ENCODE peak calls at places on chromosomes 5 and 9, in seven cellular contexts. One of them, this sample, is unnamed.

GRCh38 chr9:79583957-79584654 is 12.3 kb downstream of the TLE4 start:
- DNase-seq in uterus: no peak
- DNase-seq in pancreas: no peak
- DNase-seq in endodermal cell: peak
- DNase-seq in AG10803: no peak
- DNase-seq in tibial artery: no peak
- DNase-seq in HFFc6: no peak
- DNase-seq in this sample: no peak

GRCh38 chr5:174722500-174722899 is 1.9 kb upstream of the MSX2 start:
- DNase-seq in tibial artery: no peak
- DNase-seq in uterus: no peak
- DNase-seq in HFFc6: no peak
- DNase-seq in pancreas: no peak
- DNase-seq in AG10803: no peak
- DNase-seq in endodermal cell: no peak
- DNase-seq in this sample: no peak

GRCh38 chr5:14401639-14402038 is 180.0 kb upstream of the OTULINL start:
- DNase-seq in HFFc6: no peak
- DNase-seq in endodermal cell: no peak
- DNase-seq in tibial artery: no peak
- DNase-seq in AG10803: no peak
- DNase-seq in pancreas: no peak
- DNase-seq in uterus: no peak
- DNase-seq in this sample: no peak

GRCh38 chr9:75588808-75589207 is 301.7 kb upstream of the PCSK5 start:
- DNase-seq in uterus: no peak
- DNase-seq in tibial artery: no peak
- DNase-seq in HFFc6: no peak
- DNase-seq in AG10803: no peak
- DNase-seq in pancreas: no peak
- DNase-seq in endodermal cell: no peak
- DNase-seq in this sample: no peak

GRCh38 chr9:128683340-128684064 is 5.5 kb upstream of the SET start:
- DNase-seq in tibial artery: no peak
- DNase-seq in uterus: peak
- DNase-seq in pancreas: peak
- DNase-seq in AG10803: peak
- DNase-seq in endodermal cell: peak
- DNase-seq in HFFc6: no peak
- DNase-seq in this sample: no peak

GRCh38 chr5:78243639-78244038 is 50.9 kb downstream of the AP3B1 start:
- DNase-seq in endodermal cell: no peak
- DNase-seq in uterus: no peak
- DNase-seq in HFFc6: peak
- DNase-seq in pancreas: no peak
- DNase-seq in AG10803: peak
- DNase-seq in tibial artery: no peak
- DNase-seq in this sample: no peak

GRCh38 chr9:92635760-92636159 is 34.2 kb downstream of the IPPK start:
- DNase-seq in tibial artery: peak
- DNase-seq in endodermal cell: peak
- DNase-seq in pancreas: no peak
- DNase-seq in AG10803: no peak
- DNase-seq in HFFc6: no peak
- DNase-seq in uterus: peak
- DNase-seq in this sample: no peak

GRCh38 chr9:134303601-134304000 is 22.7 kb upstream of the RXRA start:
- DNase-seq in endodermal cell: no peak
- DNase-seq in HFFc6: no peak
- DNase-seq in uterus: no peak
- DNase-seq in tibial artery: peak
- DNase-seq in pancreas: no peak
- DNase-seq in AG10803: no peak
- DNase-seq in this sample: no peak

GRCh38 chr5:10633271-10634049 is 69.6 kb downstream of the ANKRD33B start:
- DNase-seq in tibial artery: no peak
- DNase-seq in pancreas: no peak
- DNase-seq in uterus: no peak
- DNase-seq in endodermal cell: no peak
- DNase-seq in AG10803: no peak
- DNase-seq in HFFc6: no peak
- DNase-seq in this sample: no peak

GRCh38 chr5:15243301-15244020 is 256.5 kb upstream of the FBXL7 start:
- DNase-seq in AG10803: peak
- DNase-seq in tibial artery: no peak
- DNase-seq in uterus: no peak
- DNase-seq in endodermal cell: no peak
- DNase-seq in HFFc6: no peak
- DNase-seq in pancreas: no peak
- DNase-seq in this sample: no peak

GRCh38 chr5:85049020-85049419 is 664.3 kb upstream of the EDIL3 start:
- DNase-seq in AG10803: peak
- DNase-seq in pancreas: no peak
- DNase-seq in uterus: no peak
- DNase-seq in tibial artery: no peak
- DNase-seq in HFFc6: no peak
- DNase-seq in endodermal cell: peak
- DNase-seq in this sample: no peak

GRCh38 chr5:2153350-2153749 is 270.6 kb upstream of the IRX4 start:
- DNase-seq in uterus: no peak
- DNase-seq in HFFc6: no peak
- DNase-seq in endodermal cell: no peak
- DNase-seq in AG10803: no peak
- DNase-seq in tibial artery: no peak
- DNase-seq in pancreas: no peak
- DNase-seq in this sample: no peak

DNA sequence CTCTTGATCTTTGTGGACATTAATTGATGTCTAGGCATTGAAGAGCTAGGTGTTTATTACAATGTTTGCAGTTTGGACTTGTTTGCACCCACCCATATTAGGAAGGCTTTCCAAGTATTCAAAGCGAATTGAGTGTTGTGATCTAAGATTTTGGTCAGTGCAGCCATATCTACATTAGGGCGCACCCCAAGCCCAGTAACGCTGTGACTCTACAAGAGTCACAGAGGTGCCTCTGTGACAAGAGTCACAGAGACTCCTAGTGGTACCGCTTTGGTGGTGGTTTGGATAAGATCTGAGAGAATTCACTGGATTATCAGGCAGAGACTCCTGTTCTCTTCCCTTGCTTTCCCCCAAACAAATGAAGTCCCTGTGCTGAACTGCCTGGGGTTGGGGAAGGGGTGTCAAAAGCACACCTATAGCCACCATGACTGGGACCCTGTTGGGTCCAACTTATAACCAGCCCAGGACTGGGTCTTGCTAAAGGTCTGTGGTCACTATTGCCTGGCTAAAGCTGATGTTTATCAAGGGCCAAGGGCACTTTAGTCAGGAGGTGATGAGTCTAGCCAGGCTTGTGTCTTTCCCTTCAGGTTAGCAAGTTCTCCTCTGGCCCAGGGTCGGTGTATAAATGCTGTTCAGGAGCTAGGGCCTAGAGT is 114.1 kb upstream of the RIOK2 start:
- DNase-seq in uterus: no peak
- DNase-seq in endodermal cell: peak
- DNase-seq in tibial artery: no peak
- DNase-seq in AG10803: peak
- DNase-seq in HFFc6: peak
- DNase-seq in pancreas: no peak
- DNase-seq in this sample: no peak
- TF ChIP-seq CTCF in uterus: no peak
- TF ChIP-seq CTCF in endodermal cell: peak
- TF ChIP-seq CTCF in tibial artery: peak
- TF ChIP-seq CTCF in AG10803: peak
- TF ChIP-seq CTCF in HFFc6: peak
- TF ChIP-seq CTCF in pancreas: no peak
- TF ChIP-seq CTCF in this sample: no peak

GRCh38 chr9:126338945-126339344 is 12.3 kb downstream of the MVB12B start:
- DNase-seq in pancreas: no peak
- DNase-seq in uterus: no peak
- DNase-seq in HFFc6: no peak
- DNase-seq in endodermal cell: no peak
- DNase-seq in AG10803: no peak
- DNase-seq in tibial artery: no peak
- DNase-seq in this sample: no peak
- TF ChIP-seq CTCF in pancreas: no peak
- TF ChIP-seq CTCF in uterus: no peak
- TF ChIP-seq CTCF in HFFc6: no peak
- TF ChIP-seq CTCF in endodermal cell: no peak
- TF ChIP-seq CTCF in AG10803: no peak
- TF ChIP-seq CTCF in tibial artery: no peak
- TF ChIP-seq CTCF in this sample: no peak

GRCh38 chr9:104177003-104177611 is 83.0 kb downstream of the SMC2 start:
- DNase-seq in pancreas: no peak
- DNase-seq in tibial artery: no peak
- DNase-seq in HFFc6: no peak
- DNase-seq in uterus: no peak
- DNase-seq in AG10803: peak
- DNase-seq in endodermal cell: no peak
- DNase-seq in this sample: no peak
- TF ChIP-seq CTCF in pancreas: peak
- TF ChIP-seq CTCF in tibial artery: peak
- TF ChIP-seq CTCF in HFFc6: peak
- TF ChIP-seq CTCF in uterus: no peak
- TF ChIP-seq CTCF in AG10803: peak
- TF ChIP-seq CTCF in endodermal cell: peak
- TF ChIP-seq CTCF in this sample: peak

DNA sequence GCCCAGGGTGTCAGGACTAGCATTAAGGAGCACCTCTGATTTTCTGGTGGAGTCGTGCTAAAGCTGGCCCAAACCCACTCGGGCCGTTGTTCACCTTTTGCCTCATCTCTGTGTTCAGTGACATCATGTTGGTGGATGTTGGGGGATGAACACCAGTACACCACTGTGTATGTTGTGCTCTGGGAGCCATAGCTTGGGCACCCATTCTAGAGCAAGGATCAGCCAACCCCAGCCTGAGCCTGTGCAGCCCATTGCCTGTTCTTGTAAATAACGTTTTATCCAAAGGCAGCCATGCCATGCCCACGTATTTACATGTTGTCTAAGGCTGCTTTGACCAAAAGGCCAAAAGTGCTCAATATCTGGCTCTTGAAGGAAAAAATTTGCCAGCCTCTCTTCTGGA is 245.6 kb downstream of the FANCC start:
- DNase-seq in uterus: no peak
- DNase-seq in HFFc6: no peak
- DNase-seq in AG10803: no peak
- DNase-seq in tibial artery: no peak
- DNase-seq in pancreas: no peak
- DNase-seq in endodermal cell: no peak
- DNase-seq in this sample: no peak
- TF ChIP-seq CTCF in uterus: no peak
- TF ChIP-seq CTCF in HFFc6: no peak
- TF ChIP-seq CTCF in AG10803: no peak
- TF ChIP-seq CTCF in tibial artery: no peak
- TF ChIP-seq CTCF in pancreas: no peak
- TF ChIP-seq CTCF in endodermal cell: no peak
- TF ChIP-seq CTCF in this sample: no peak

GRCh38 chr5:40511801-40512200 is 167.9 kb upstream of the PTGER4 start:
- DNase-seq in uterus: no peak
- DNase-seq in endodermal cell: no peak
- DNase-seq in tibial artery: no peak
- DNase-seq in pancreas: no peak
- DNase-seq in HFFc6: no peak
- DNase-seq in AG10803: no peak
- DNase-seq in this sample: no peak
- TF ChIP-seq CTCF in uterus: no peak
- TF ChIP-seq CTCF in endodermal cell: no peak
- TF ChIP-seq CTCF in tibial artery: no peak
- TF ChIP-seq CTCF in pancreas: no peak
- TF ChIP-seq CTCF in HFFc6: no peak
- TF ChIP-seq CTCF in AG10803: no peak
- TF ChIP-seq CTCF in this sample: no peak

DNA sequence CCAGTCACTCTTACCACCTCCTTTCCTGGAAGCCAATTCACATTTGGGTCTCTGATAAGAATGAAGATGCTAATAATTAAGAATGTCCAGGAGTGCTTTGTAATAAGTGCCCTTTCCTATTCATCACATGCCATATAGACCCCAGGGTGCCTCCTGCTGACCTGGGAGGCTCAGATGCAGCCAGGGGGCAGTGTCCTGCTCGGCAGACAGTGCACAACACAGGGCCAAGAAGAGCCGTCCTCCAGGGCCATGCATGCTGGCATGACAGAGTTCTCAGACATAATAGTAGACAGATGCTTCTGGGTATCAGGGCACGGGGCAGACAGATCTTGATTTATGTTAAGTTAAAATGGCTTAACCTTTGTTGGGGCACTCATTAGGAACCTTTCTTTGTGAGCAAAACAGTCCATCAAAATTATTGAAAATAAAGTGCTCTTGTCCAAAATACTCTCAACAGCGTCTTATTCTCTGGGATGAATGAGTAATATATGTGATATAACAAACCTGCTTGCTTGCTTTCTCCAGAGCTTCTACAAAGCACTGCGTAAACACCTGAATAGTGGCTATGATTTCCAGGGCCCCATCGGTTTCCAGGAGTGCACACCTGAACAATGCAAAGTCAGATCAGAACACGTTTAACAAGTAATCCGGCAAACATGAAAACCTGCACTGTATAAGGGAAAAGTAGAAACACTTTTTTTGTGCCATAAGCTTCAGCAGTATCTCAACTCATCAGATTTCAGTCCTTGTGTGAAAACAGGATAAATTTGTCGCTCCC is 192.7 kb downstream of the FANCC start:
- DNase-seq in uterus: no peak
- DNase-seq in endodermal cell: peak
- DNase-seq in tibial artery: no peak
- DNase-seq in HFFc6: no peak
- DNase-seq in AG10803: peak
- DNase-seq in pancreas: no peak
- DNase-seq in this sample: no peak
- TF ChIP-seq CTCF in uterus: no peak
- TF ChIP-seq CTCF in endodermal cell: peak
- TF ChIP-seq CTCF in tibial artery: no peak
- TF ChIP-seq CTCF in HFFc6: peak
- TF ChIP-seq CTCF in AG10803: no peak
- TF ChIP-seq CTCF in pancreas: no peak
- TF ChIP-seq CTCF in this sample: no peak

DNA sequence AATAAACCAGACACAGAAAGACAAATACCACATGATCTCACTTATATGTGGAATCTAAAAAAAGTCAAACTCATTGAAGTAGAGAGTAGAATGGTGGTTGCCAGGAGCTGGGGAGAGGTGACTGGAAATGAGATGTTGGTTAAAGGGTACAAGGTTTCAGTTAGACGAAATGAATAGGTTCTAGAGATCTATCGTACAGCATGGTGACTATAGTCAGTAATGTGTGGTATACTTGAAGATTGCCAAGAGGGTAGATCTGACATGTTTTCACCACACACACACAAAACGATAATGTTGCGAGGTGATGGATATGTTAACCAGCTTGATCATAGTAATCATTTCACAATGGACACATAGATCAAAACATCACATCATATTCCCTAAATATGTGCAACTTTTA is 46.4 kb downstream of the FGF1 start:
- DNase-seq in pancreas: no peak
- DNase-seq in AG10803: no peak
- DNase-seq in tibial artery: no peak
- DNase-seq in HFFc6: no peak
- DNase-seq in uterus: no peak
- DNase-seq in endodermal cell: no peak
- DNase-seq in this sample: no peak
- TF ChIP-seq CTCF in pancreas: no peak
- TF ChIP-seq CTCF in AG10803: no peak
- TF ChIP-seq CTCF in tibial artery: no peak
- TF ChIP-seq CTCF in HFFc6: no peak
- TF ChIP-seq CTCF in uterus: no peak
- TF ChIP-seq CTCF in endodermal cell: no peak
- TF ChIP-seq CTCF in this sample: no peak

GRCh38 chr9:37309136-37309535 is 113.4 kb upstream of the GRHPR start:
- DNase-seq in AG10803: no peak
- DNase-seq in tibial artery: no peak
- DNase-seq in endodermal cell: peak
- DNase-seq in uterus: no peak
- DNase-seq in HFFc6: peak
- DNase-seq in pancreas: no peak
- DNase-seq in this sample: no peak
- TF ChIP-seq CTCF in AG10803: no peak
- TF ChIP-seq CTCF in tibial artery: no peak
- TF ChIP-seq CTCF in endodermal cell: peak
- TF ChIP-seq CTCF in uterus: no peak
- TF ChIP-seq CTCF in HFFc6: peak
- TF ChIP-seq CTCF in pancreas: no peak
- TF ChIP-seq CTCF in this sample: no peak